ENCODE peak calls at places on chromosomes 3 and 15, in eight cellular contexts. One of them, this sample, is unnamed.

GRCh38 chr3:185900228-185900627 is 37.6 kb downstream of the TRA2B start:
- DNase-seq in hepatocyte: peak
- DNase-seq in dorsolateral prefrontal cortex: no peak
- DNase-seq in NCI-H2081 treated with DMSO at 0.1 percent for 48 hours: no peak
- DNase-seq in IMR-90: peak
- DNase-seq in NCI-H774: no peak
- DNase-seq in chondrocyte: no peak
- DNase-seq in HTR-8/SVneo: peak
- DNase-seq in this sample: no peak

GRCh38 chr15:52247032-52247431 is 48.6 kb downstream of the MYO5C start:
- DNase-seq in IMR-90: peak
- DNase-seq in NCI-H774: no peak
- DNase-seq in dorsolateral prefrontal cortex: no peak
- DNase-seq in HTR-8/SVneo: no peak
- DNase-seq in NCI-H2081 treated with DMSO at 0.1 percent for 48 hours: no peak
- DNase-seq in chondrocyte: no peak
- DNase-seq in hepatocyte: peak
- DNase-seq in this sample: no peak

GRCh38 chr15:63752075-63752684 is 81.6 kb downstream of the HERC1 start:
- DNase-seq in IMR-90: peak
- DNase-seq in HTR-8/SVneo: peak
- DNase-seq in NCI-H774: peak
- DNase-seq in NCI-H2081 treated with DMSO at 0.1 percent for 48 hours: peak
- DNase-seq in hepatocyte: peak
- DNase-seq in dorsolateral prefrontal cortex: no peak
- DNase-seq in chondrocyte: no peak
- DNase-seq in this sample: peak

GRCh38 chr15:87167055-87167454 is 1087.4 kb downstream of the AGBL1 start:
- DNase-seq in HTR-8/SVneo: no peak
- DNase-seq in IMR-90: peak
- DNase-seq in NCI-H774: no peak
- DNase-seq in NCI-H2081 treated with DMSO at 0.1 percent for 48 hours: no peak
- DNase-seq in dorsolateral prefrontal cortex: no peak
- DNase-seq in chondrocyte: no peak
- DNase-seq in hepatocyte: no peak
- DNase-seq in this sample: no peak

GRCh38 chr15:41713047-41713446 is 52.8 kb downstream of the MGA start:
- DNase-seq in NCI-H774: no peak
- DNase-seq in hepatocyte: no peak
- DNase-seq in dorsolateral prefrontal cortex: peak
- DNase-seq in HTR-8/SVneo: no peak
- DNase-seq in NCI-H2081 treated with DMSO at 0.1 percent for 48 hours: no peak
- DNase-seq in chondrocyte: no peak
- DNase-seq in IMR-90: peak
- DNase-seq in this sample: no peak

GRCh38 chr3:178198329-178198728 is 337.9 kb upstream of the KCNMB2 start:
- DNase-seq in NCI-H774: no peak
- DNase-seq in chondrocyte: no peak
- DNase-seq in hepatocyte: no peak
- DNase-seq in HTR-8/SVneo: no peak
- DNase-seq in NCI-H2081 treated with DMSO at 0.1 percent for 48 hours: no peak
- DNase-seq in IMR-90: peak
- DNase-seq in dorsolateral prefrontal cortex: no peak
- DNase-seq in this sample: no peak

GRCh38 chr3:61315874-61316273 is 64.6 kb upstream of the FHIT start:
- DNase-seq in dorsolateral prefrontal cortex: no peak
- DNase-seq in NCI-H774: no peak
- DNase-seq in IMR-90: no peak
- DNase-seq in hepatocyte: peak
- DNase-seq in NCI-H2081 treated with DMSO at 0.1 percent for 48 hours: no peak
- DNase-seq in chondrocyte: no peak
- DNase-seq in HTR-8/SVneo: no peak
- DNase-seq in this sample: no peak

GRCh38 chr3:157104521-157104920 is 55.4 kb downstream of the CCNL1 start:
- DNase-seq in HTR-8/SVneo: no peak
- DNase-seq in hepatocyte: no peak
- DNase-seq in chondrocyte: no peak
- DNase-seq in dorsolateral prefrontal cortex: no peak
- DNase-seq in NCI-H774: no peak
- DNase-seq in IMR-90: peak
- DNase-seq in NCI-H2081 treated with DMSO at 0.1 percent for 48 hours: no peak
- DNase-seq in this sample: no peak